ENCODE peak calls at places on chromosomes 6 and 20, in seven cellular contexts. M is upper lobe of left lung; J is fibroblast of lung; U is naive thymus-derived CD4-positive, alpha-beta T cell; S is neuronal stem cell; R is SJSA1; W is lower lobe of right lung. N is an unnamed sample. For H3K27me3, the result is how much of the 10 kb centered on the place peaks cover.

GRCh38 chr20:49594143-49594928 is 26.4 kb upstream of the PTGIS start:
- DNase-seq in M (no peak), J (peak), U (no peak), S (no peak), R (no peak), W (no peak), N (no peak)

GRCh38 chr6:1426416-1426815 is 37.0 kb downstream of the FOXF2 start:
- DNase-seq in M (no peak), J (no peak), U (no peak), S (no peak), R (peak), W (no peak), N (no peak)

GRCh38 chr20:10549511-10549910 is 114.4 kb downstream of the SLX4IP start:
- DNase-seq in M (no peak), J (no peak), U (no peak), S (no peak), R (no peak), W (no peak), N (no peak)

GRCh38 chr6:134676307-134677281 is 273.3 kb downstream of the ALDH8A1 start:
- DNase-seq in M (no peak), J (peak), U (no peak), S (no peak), R (no peak), W (no peak), N (peak)

GRCh38 chr6:15443119-15443518 is 197.2 kb downstream of the JARID2 start:
- DNase-seq in M (no peak), J (peak), U (no peak), S (no peak), R (no peak), W (no peak), N (peak)

GRCh38 chr6:167580512-167580911 is 246.2 kb upstream of the AFDN start:
- DNase-seq in M (no peak), J (no peak), U (no peak), S (no peak), R (no peak), W (no peak), N (no peak)

GRCh38 chr6:147834377-147834776 is 325.9 kb downstream of the SAMD5 start:
- DNase-seq in M (no peak), J (no peak), U (no peak), S (no peak), R (no peak), W (no peak), N (no peak)

GRCh38 chr6:42383421-42384208 is 68.1 kb downstream of the TRERF1 start:
- DNase-seq in M (no peak), J (no peak), U (no peak), S (no peak), R (no peak), W (no peak), N (no peak)

GRCh38 chr6:99432877-99433276 is 7.8 kb upstream of the PNISR start:
- DNase-seq in M (no peak), J (peak), U (no peak), S (peak), R (no peak), W (no peak), N (peak)

GRCh38 chr20:61436674-61437279 is 184.7 kb downstream of the CDH4 start:
- DNase-seq in M (no peak), J (peak), U (no peak), S (peak), R (peak), W (no peak), N (peak)

GRCh38 chr20:63755933-63756647 is 16.5 kb downstream of the SLC2A4RG start:
- DNase-seq in M (no peak), J (no peak), U (no peak), S (no peak), R (no peak), W (no peak), N (no peak)

GRCh38 chr6:113277111-113277510 is 580.0 kb upstream of the MARCKS start:
- DNase-seq in M (no peak), J (no peak), U (no peak), S (no peak), R (no peak), W (no peak), N (no peak)

GRCh38 chr20:63819224-63819917 is 11.7 kb downstream of the ZBTB46 start:
- DNase-seq in M (no peak), J (no peak), U (no peak), S (no peak), R (no peak), W (no peak), N (no peak)

GRCh38 chr6:40419377-40419776 is 167.8 kb downstream of the LRFN2 start:
- DNase-seq in M (no peak), J (no peak), U (no peak), S (no peak), R (no peak), W (peak), N (no peak)

GRCh38 chr6:167495506-167496391 is 170.9 kb downstream of the TTLL2 start:
- DNase-seq in M (no peak), J (no peak), U (no peak), S (no peak), R (no peak), W (no peak), N (no peak)

GRCh38 chr6:156731436-156731835 is 45.7 kb upstream of the ARID1B start:
- DNase-seq in M (no peak), J (peak), U (no peak), S (no peak), R (no peak), W (no peak), N (no peak)

GRCh38 chr20:23564927-23565326 is 3.4 kb downstream of the CST9L start:
- DNase-seq in M (no peak), J (no peak), U (no peak), S (no peak), R (no peak), W (no peak), N (no peak)

GRCh38 chr20:64065062-64065972 is 2.3 kb downstream of the TCEA2 start:
- DNase-seq in M (no peak), J (no peak), U (no peak), S (no peak), R (no peak), W (no peak), N (no peak)

GRCh38 chr20:58099956-58100730 is 128.3 kb downstream of the ANKRD60 start:
- DNase-seq in M (no peak), J (no peak), U (no peak), S (no peak), R (no peak), W (no peak), N (no peak)

GRCh38 chr20:24783631-24784492 is 165.2 kb upstream of the CST7 start:
- DNase-seq in M (no peak), J (no peak), U (peak), S (no peak), R (no peak), W (peak), N (no peak)

GRCh38 chr6:74415056-74415455 is 719.1 kb downstream of the CD109 start:
- DNase-seq in M (no peak), J (no peak), U (no peak), S (no peak), R (no peak), W (no peak), N (no peak)

GRCh38 chr6:170578909-170579308 is 5.5 kb downstream of the PDCD2 start:
- DNase-seq in M (no peak), J (no peak), U (no peak), S (no peak), R (no peak), W (no peak), N (no peak)

GRCh38 chr6:49550413-49551125 is at the start of gene C6orf141:
- DNase-seq in M (peak), J (peak), U (peak), S (peak), R (no peak), W (peak), N (no peak)

GRCh38 chr6:49548613-49549304 is 1.7 kb upstream of the C6orf141 start:
- DNase-seq in M (no peak), J (no peak), U (no peak), S (no peak), R (no peak), W (no peak), N (no peak)

GRCh38 chr6:49551866-49552129 is 1.3 kb downstream of the C6orf141 start:
- DNase-seq in M (no peak), J (no peak), U (no peak), S (no peak), R (no peak), W (no peak), N (no peak)

GRCh38 chr6:49551126-49551865 is 828 bp downstream of the C6orf141 start:
- DNase-seq in M (peak), J (peak), U (peak), S (peak), R (no peak), W (no peak), N (no peak)

GRCh38 chr6:49549691-49550412 is 616 bp upstream of the C6orf141 start:
- DNase-seq in M (no peak), J (no peak), U (no peak), S (peak), R (no peak), W (no peak), N (no peak)
- H3K27me3 ChIP-seq in M (under half), J (under half), U (under half), S (half or more), R (under half), W (under half), N (under half)

DNA sequence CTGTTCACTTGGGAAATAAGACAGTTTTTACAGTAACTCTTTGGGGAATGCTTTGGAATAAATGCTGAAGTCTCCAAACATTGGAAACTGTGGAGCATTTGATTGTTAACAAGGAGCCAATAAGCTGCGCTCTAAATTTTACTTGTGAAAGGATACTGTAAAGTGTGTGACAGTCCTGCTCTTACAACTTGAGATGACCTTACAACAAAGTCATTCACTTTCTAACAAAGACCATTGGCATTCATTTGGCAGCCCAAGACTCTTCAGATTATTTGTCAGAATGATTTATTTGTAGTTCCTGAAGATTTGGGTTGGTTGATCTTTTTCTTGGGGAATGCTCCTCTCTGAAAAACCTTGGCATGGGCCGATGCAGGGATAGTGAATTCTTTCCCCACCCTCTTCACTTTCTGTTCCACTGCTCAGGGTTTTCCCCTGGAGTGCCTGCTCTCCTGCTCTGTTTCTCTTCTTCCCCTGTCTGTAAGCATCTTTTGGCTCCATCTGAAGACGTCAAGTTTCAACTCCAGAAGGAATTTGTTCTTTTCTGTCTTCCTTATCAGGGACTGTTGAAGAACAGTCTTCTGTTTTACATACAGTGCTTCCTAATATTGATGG is 116.4 kb downstream of the AKAP7 start:
- DNase-seq in M (no peak), J (peak), U (no peak), S (no peak), R (no peak), W (no peak), N (no peak)
- H3K4me3 ChIP-seq in M (peak), J (no peak), U (no peak), S (no peak), R (no peak), W (peak), N (no peak)

GRCh38 chr6:30951907-30952469 is 11.2 kb downstream of the MUCL3 start:
- DNase-seq in M (no peak), J (no peak), U (no peak), S (no peak), R (no peak), W (no peak), N (no peak)
- H3K27me3 ChIP-seq in M (under half), J (under half), U (under half), S (half or more), R (under half), W (under half), N (under half)

GRCh38 chr6:29743025-29743424 is 19.8 kb downstream of the HLA-F start:
- DNase-seq in M (no peak), J (no peak), U (no peak), S (no peak), R (no peak), W (no peak), N (no peak)
- H3K4me3 ChIP-seq in M (no peak), J (no peak), U (no peak), S (no peak), R (no peak), W (no peak), N (no peak)

DNA sequence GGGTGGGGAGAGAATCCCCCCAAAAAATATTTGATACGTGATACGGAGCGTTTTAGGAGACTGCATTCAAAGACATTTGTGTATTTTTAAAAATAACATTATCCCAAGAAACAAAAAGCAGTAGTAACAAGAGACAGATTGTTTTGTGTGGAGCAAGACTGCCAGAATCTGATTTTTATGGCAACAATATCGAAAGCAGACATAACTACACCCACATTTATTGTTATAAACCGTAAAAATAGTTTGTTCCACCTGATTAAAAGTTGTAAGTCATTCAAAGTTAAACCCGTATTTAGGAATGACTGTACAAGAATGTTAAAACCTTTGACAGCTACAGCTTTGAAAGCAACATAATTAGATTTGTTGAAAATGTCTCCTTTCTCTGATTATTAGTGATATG is 2.6 kb downstream of the EYA4 start:
- DNase-seq in M (no peak), J (no peak), U (no peak), S (no peak), R (no peak), W (no peak), N (no peak)
- H3K27me3 ChIP-seq in M (under half), J (under half), U (under half), S (half or more), R (half or more), W (half or more), N (under half)

GRCh38 chr6:138971601-138972000 is 16.5 kb downstream of the REPS1 start:
- DNase-seq in M (no peak), J (peak), U (no peak), S (peak), R (no peak), W (no peak), N (no peak)
- H3K4me3 ChIP-seq in M (no peak), J (no peak), U (no peak), S (no peak), R (no peak), W (no peak), N (no peak)

GRCh38 chr6:16973071-16973470 is 128.8 kb upstream of the STMND1 start:
- DNase-seq in M (no peak), J (no peak), U (no peak), S (no peak), R (no peak), W (no peak), N (no peak)

GRCh38 chr6:16972535-16972934 is 129.3 kb upstream of the STMND1 start:
- DNase-seq in M (no peak), J (no peak), U (no peak), S (no peak), R (no peak), W (no peak), N (no peak)

GRCh38 chr6:16974729-16975359 is 127.0 kb upstream of the STMND1 start:
- DNase-seq in M (no peak), J (peak), U (no peak), S (no peak), R (no peak), W (no peak), N (no peak)

GRCh38 chr6:16974387-16974673 is 127.5 kb upstream of the STMND1 start:
- DNase-seq in M (no peak), J (no peak), U (no peak), S (no peak), R (no peak), W (no peak), N (no peak)

GRCh38 chr6:16973545-16974386 is 128.1 kb upstream of the STMND1 start:
- DNase-seq in M (no peak), J (no peak), U (no peak), S (no peak), R (no peak), W (no peak), N (no peak)
- H3K27me3 ChIP-seq in M (under half), J (under half), U (under half), S (under half), R (under half), W (under half), N (under half)

DNA sequence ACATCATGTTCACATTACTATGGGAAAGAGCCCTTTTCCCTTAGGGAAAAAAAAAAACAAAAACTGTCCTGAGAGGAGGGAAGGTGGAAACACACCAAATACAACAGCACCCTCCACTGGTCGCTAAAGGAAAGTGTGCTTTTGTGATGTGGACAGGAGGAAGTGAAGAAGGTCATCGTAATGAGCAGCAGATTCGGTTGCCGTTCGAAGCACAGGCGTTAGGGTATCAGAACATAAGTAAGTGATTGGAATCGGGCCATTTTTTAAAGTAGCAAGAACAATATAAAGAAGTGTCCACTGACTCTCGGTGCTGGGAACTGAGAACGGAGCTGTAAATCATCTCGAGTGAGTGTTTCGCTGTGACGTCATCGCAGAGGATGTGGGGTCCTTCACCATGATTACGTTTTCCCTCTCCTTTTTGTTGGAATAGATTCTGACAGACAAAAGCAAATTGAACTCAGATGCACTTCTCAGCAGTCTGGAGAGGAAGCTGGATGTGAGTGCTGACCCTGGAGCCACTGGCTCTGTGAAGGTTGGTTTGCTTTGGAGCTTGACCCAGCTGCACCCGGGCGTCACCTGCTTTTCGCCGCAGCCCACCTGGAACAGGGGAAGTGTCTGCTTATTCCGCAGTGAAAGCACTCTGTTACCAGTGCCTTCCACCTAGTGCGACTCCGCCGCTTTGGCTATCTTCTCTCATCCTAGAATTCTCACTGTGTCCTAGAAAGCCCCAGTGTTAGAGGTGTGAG is 203.6 kb upstream of the GMDS start:
- DNase-seq in M (peak), J (peak), U (no peak), S (peak), R (peak), W (no peak), N (peak)
- H3K4me3 ChIP-seq in M (peak), J (peak), U (no peak), S (peak), R (peak), W (peak), N (peak)